ENCODE peak calls at places on chromosome 5, in eight cellular contexts. E is C1 segment of cervical spinal cord; L is activated CD8-positive, alpha-beta memory T cell treated with anti-CD3 and anti-CD28 coated beads, Interleukin-2, amount 50 U/mL, for 48 hours; B is H7; P is nephron progenitor cell; F is AG04450; Q is choroid plexus epithelial cell; V is right cardiac atrium. I is an unnamed sample.
A peak's percentile ranks its signal among the peaks of the same experiment; 100 is the strongest.

GRCh38 chr5:126577415-126577814 is 17.6 kb downstream of the ALDH7A1 start:
- DNase-seq in E (no peak), L (peak; percentile 23), B (no peak), P (no peak), F (no peak), Q (no peak), V (no peak), I (no peak)

GRCh38 chr5:83576341-83576740 is 104.8 kb downstream of the VCAN start:
- DNase-seq in E (no peak), L (no peak), B (no peak), P (no peak), F (no peak), Q (peak; percentile 60), V (no peak), I (no peak)

GRCh38 chr5:28009526-28010025 is 971.2 kb upstream of the CDH9 start:
- DNase-seq in E (no peak), L (no peak), B (no peak), P (no peak), F (no peak), Q (no peak), V (no peak), I (no peak)

GRCh38 chr5:150618588-150619281 is 21.7 kb upstream of the SYNPO start:
- DNase-seq in E (no peak), L (no peak), B (no peak), P (no peak), F (no peak), Q (no peak), V (peak; percentile 80), I (no peak)

GRCh38 chr5:110865400-110866094 is 126.7 kb downstream of the SLC25A46 start:
- DNase-seq in E (no peak), L (no peak), B (peak; percentile 70), P (peak; percentile 45), F (no peak), Q (peak; percentile 76), V (no peak), I (peak; percentile 87)

GRCh38 chr5:96714951-96715451 is 52.8 kb downstream of the CAST start:
- DNase-seq in E (no peak), L (no peak), B (no peak), P (no peak), F (peak; percentile 57), Q (peak; percentile 96), V (no peak), I (peak; percentile 75)

GRCh38 chr5:133930061-133930823 is 38.2 kb downstream of the C5orf15 start:
- DNase-seq in E (no peak), L (peak; percentile 85), B (peak; percentile 3), P (peak; percentile 39), F (no peak), Q (peak; percentile 52), V (peak; percentile 80), I (no peak)

GRCh38 chr5:54251981-54252380 is 58.4 kb downstream of the ARL15 start:
- DNase-seq in E (no peak), L (no peak), B (no peak), P (no peak), F (no peak), Q (peak; percentile 45), V (no peak), I (peak; percentile 19)

GRCh38 chr5:17401509-17402290 is 96.3 kb upstream of the TAF11L2 start:
- DNase-seq in E (no peak), L (no peak), B (no peak), P (no peak), F (no peak), Q (no peak), V (no peak), I (peak; percentile 78)

GRCh38 chr5:172168311-172168710 is 19.7 kb downstream of the STK10 start:
- DNase-seq in E (no peak), L (no peak), B (no peak), P (no peak), F (no peak), Q (no peak), V (no peak), I (no peak)

GRCh38 chr5:84260939-84261338 is 123.7 kb downstream of the EDIL3 start:
- DNase-seq in E (no peak), L (no peak), B (no peak), P (no peak), F (no peak), Q (no peak), V (no peak), I (no peak)

GRCh38 chr5:136984772-136985455 is 514.2 kb downstream of the SPOCK1 start:
- DNase-seq in E (peak; percentile 1), L (no peak), B (no peak), P (no peak), F (no peak), Q (no peak), V (peak; percentile 79), I (no peak)

GRCh38 chr5:37435261-37435660 is 56.1 kb downstream of the WDR70 start:
- DNase-seq in E (no peak), L (no peak), B (no peak), P (no peak), F (peak; percentile 13), Q (peak; percentile 76), V (no peak), I (no peak)

GRCh38 chr5:89282832-89283510 is 400.0 kb upstream of the MEF2C start:
- DNase-seq in E (no peak), L (no peak), B (no peak), P (no peak), F (no peak), Q (peak; percentile 59), V (no peak), I (no peak)

GRCh38 chr5:58105836-58106235 is 354.1 kb downstream of the PLK2 start:
- DNase-seq in E (no peak), L (no peak), B (no peak), P (no peak), F (no peak), Q (no peak), V (no peak), I (no peak)

GRCh38 chr5:91016954-91017690 is 366.0 kb downstream of the ARRDC3 start:
- DNase-seq in E (no peak), L (no peak), B (no peak), P (no peak), F (peak; percentile 6), Q (peak; percentile 79), V (no peak), I (no peak)

GRCh38 chr5:58021476-58021875 is 438.4 kb downstream of the PLK2 start:
- DNase-seq in E (no peak), L (no peak), B (no peak), P (no peak), F (no peak), Q (no peak), V (no peak), I (no peak)